ENCODE peak calls at places on chromosomes 13 and 19, in five cellular contexts. One of them, this sample, is unnamed. For H3K27me3 and H3K4me1, the result is how much of the 10 kb centered on the place peaks cover.

GRCh38 chr13:97141564-97142005 is 80.5 kb upstream of the MBNL2 start:
- DNase-seq in left ventricle myocardium inferior: no peak
- DNase-seq in sigmoid colon: peak
- DNase-seq in IMR-90: peak
- DNase-seq in tibial artery: no peak
- DNase-seq in this sample: no peak

GRCh38 chr13:73035660-73036059 is 23.1 kb upstream of the KLF5 start:
- DNase-seq in left ventricle myocardium inferior: no peak
- DNase-seq in sigmoid colon: no peak
- DNase-seq in IMR-90: no peak
- DNase-seq in tibial artery: no peak
- DNase-seq in this sample: no peak

GRCh38 chr19:50046649-50047503 is 21.1 kb downstream of the ZNF473 start:
- DNase-seq in left ventricle myocardium inferior: peak
- DNase-seq in sigmoid colon: peak
- DNase-seq in IMR-90: peak
- DNase-seq in tibial artery: no peak
- DNase-seq in this sample: no peak

GRCh38 chr19:51211833-51212232 is 13.0 kb upstream of the CD33 start:
- DNase-seq in left ventricle myocardium inferior: no peak
- DNase-seq in sigmoid colon: no peak
- DNase-seq in IMR-90: no peak
- DNase-seq in tibial artery: no peak
- DNase-seq in this sample: no peak

GRCh38 chr19:49361438-49362047 is 673 bp downstream of the TEAD2 start:
- DNase-seq in left ventricle myocardium inferior: peak
- DNase-seq in sigmoid colon: peak
- DNase-seq in IMR-90: peak
- DNase-seq in tibial artery: peak
- DNase-seq in this sample: peak

GRCh38 chr19:55256562-55257460 is 2.0 kb downstream of the PPP6R1 start:
- DNase-seq in left ventricle myocardium inferior: no peak
- DNase-seq in sigmoid colon: no peak
- DNase-seq in IMR-90: no peak
- DNase-seq in tibial artery: no peak
- DNase-seq in this sample: no peak

GRCh38 chr19:13154911-13155471 is 4.8 kb downstream of the IER2 start:
- DNase-seq in left ventricle myocardium inferior: peak
- DNase-seq in sigmoid colon: peak
- DNase-seq in IMR-90: peak
- DNase-seq in tibial artery: peak
- DNase-seq in this sample: peak

GRCh38 chr13:53206455-53206854 is 177.8 kb downstream of the OLFM4 start:
- DNase-seq in left ventricle myocardium inferior: no peak
- DNase-seq in sigmoid colon: no peak
- DNase-seq in IMR-90: no peak
- DNase-seq in tibial artery: no peak
- DNase-seq in this sample: no peak

GRCh38 chr19:43667524-43668405 is 2.2 kb downstream of the PLAUR start:
- DNase-seq in left ventricle myocardium inferior: peak
- DNase-seq in sigmoid colon: peak
- DNase-seq in IMR-90: peak
- DNase-seq in tibial artery: no peak
- DNase-seq in this sample: peak

GRCh38 chr13:40221460-40222201 is 444.8 kb downstream of the FOXO1 start:
- DNase-seq in left ventricle myocardium inferior: no peak
- DNase-seq in sigmoid colon: no peak
- DNase-seq in IMR-90: no peak
- DNase-seq in tibial artery: no peak
- DNase-seq in this sample: no peak

GRCh38 chr19:5515737-5516136 is 52.0 kb downstream of the TINCR start:
- DNase-seq in left ventricle myocardium inferior: no peak
- DNase-seq in sigmoid colon: no peak
- DNase-seq in IMR-90: no peak
- DNase-seq in tibial artery: no peak
- DNase-seq in this sample: no peak

GRCh38 chr19:28881616-28882015 is 331.3 kb downstream of the UQCRFS1 start:
- DNase-seq in left ventricle myocardium inferior: no peak
- DNase-seq in sigmoid colon: no peak
- DNase-seq in IMR-90: no peak
- DNase-seq in tibial artery: no peak
- DNase-seq in this sample: no peak

GRCh38 chr19:14411161-14411560 is 8.0 kb downstream of the DDX39A start:
- DNase-seq in left ventricle myocardium inferior: no peak
- DNase-seq in sigmoid colon: no peak
- DNase-seq in IMR-90: no peak
- DNase-seq in tibial artery: no peak
- DNase-seq in this sample: no peak

GRCh38 chr13:33870046-33870668 is 52.2 kb downstream of the RFC3 start:
- DNase-seq in left ventricle myocardium inferior: no peak
- DNase-seq in sigmoid colon: no peak
- DNase-seq in IMR-90: no peak
- DNase-seq in tibial artery: no peak
- DNase-seq in this sample: no peak

GRCh38 chr19:44882063-44882462 is 9.0 kb upstream of the TOMM40 start:
- DNase-seq in left ventricle myocardium inferior: no peak
- DNase-seq in sigmoid colon: no peak
- DNase-seq in IMR-90: no peak
- DNase-seq in tibial artery: no peak
- DNase-seq in this sample: no peak

GRCh38 chr19:44883962-44884361 is 7.1 kb upstream of the TOMM40 start:
- DNase-seq in left ventricle myocardium inferior: no peak
- DNase-seq in sigmoid colon: no peak
- DNase-seq in IMR-90: no peak
- DNase-seq in tibial artery: no peak
- DNase-seq in this sample: no peak

GRCh38 chr19:44887648-44888047 is 3.4 kb upstream of the TOMM40 start:
- DNase-seq in left ventricle myocardium inferior: no peak
- DNase-seq in sigmoid colon: no peak
- DNase-seq in IMR-90: no peak
- DNase-seq in tibial artery: no peak
- DNase-seq in this sample: no peak

GRCh38 chr19:44886141-44886540 is 4.9 kb upstream of the TOMM40 start:
- DNase-seq in left ventricle myocardium inferior: no peak
- DNase-seq in sigmoid colon: no peak
- DNase-seq in IMR-90: no peak
- DNase-seq in tibial artery: no peak
- DNase-seq in this sample: no peak

DNA sequence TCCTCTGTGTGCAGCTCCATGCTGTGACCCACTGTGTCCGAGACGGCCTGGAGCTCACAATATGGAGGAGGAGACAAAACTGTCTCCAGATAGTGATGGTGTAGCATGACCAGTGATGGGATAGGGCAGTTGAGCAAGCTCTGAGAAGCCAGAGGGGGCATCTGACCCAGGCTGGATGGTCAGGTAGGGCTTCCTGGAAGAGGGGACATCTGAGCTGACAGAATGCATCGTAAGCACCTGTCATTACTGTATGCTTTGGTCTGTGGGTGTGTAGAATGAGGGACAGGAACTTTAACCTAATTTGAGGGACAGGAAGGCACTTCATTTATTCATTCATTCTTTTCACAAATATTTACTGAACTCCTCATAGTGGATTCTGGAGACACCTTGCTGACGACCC is 6.5 kb upstream of the TOMM40 start:
- DNase-seq in left ventricle myocardium inferior: no peak
- DNase-seq in sigmoid colon: no peak
- DNase-seq in IMR-90: no peak
- DNase-seq in tibial artery: no peak
- DNase-seq in this sample: no peak
- H3K4me3 ChIP-seq in left ventricle myocardium inferior: no peak
- H3K4me3 ChIP-seq in sigmoid colon: no peak
- H3K4me3 ChIP-seq in IMR-90: no peak
- H3K4me3 ChIP-seq in tibial artery: no peak
- H3K4me3 ChIP-seq in this sample: no peak

DNA sequence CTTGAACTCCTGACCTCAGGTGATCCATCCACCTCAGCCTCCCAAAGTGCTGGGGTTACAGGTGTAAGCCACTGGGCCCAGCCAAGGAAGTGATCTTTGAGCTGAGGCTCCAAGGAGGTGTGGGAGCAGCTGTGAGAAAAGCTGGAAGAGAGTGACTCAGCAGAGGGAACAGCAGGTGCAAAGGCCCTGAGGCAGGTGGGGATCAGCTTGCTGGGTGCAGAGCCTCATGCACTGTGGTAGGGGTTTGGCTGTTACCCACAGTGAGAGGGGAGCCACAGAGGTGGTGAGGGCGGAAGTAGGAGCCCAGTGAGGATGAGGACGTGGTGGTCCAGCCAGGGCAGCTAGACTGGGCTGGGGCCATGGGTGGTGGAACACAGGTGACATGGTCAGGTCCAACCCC is 6.5 kb downstream of the NPAS1 start:
- DNase-seq in left ventricle myocardium inferior: no peak
- DNase-seq in sigmoid colon: no peak
- DNase-seq in IMR-90: no peak
- DNase-seq in tibial artery: no peak
- DNase-seq in this sample: no peak
- H3K27me3 ChIP-seq in left ventricle myocardium inferior: half or more
- H3K27me3 ChIP-seq in sigmoid colon: under half
- H3K27me3 ChIP-seq in IMR-90: under half
- H3K27me3 ChIP-seq in tibial artery: half or more
- H3K27me3 ChIP-seq in this sample: half or more

GRCh38 chr19:10748195-10748923 is 30.5 kb downstream of the DNM2 start:
- DNase-seq in left ventricle myocardium inferior: no peak
- DNase-seq in sigmoid colon: no peak
- DNase-seq in IMR-90: no peak
- DNase-seq in tibial artery: no peak
- DNase-seq in this sample: no peak
- H3K4me1 ChIP-seq in left ventricle myocardium inferior: half or more
- H3K4me1 ChIP-seq in sigmoid colon: under half
- H3K4me1 ChIP-seq in IMR-90: under half
- H3K4me1 ChIP-seq in tibial artery: half or more
- H3K4me1 ChIP-seq in this sample: half or more

DNA sequence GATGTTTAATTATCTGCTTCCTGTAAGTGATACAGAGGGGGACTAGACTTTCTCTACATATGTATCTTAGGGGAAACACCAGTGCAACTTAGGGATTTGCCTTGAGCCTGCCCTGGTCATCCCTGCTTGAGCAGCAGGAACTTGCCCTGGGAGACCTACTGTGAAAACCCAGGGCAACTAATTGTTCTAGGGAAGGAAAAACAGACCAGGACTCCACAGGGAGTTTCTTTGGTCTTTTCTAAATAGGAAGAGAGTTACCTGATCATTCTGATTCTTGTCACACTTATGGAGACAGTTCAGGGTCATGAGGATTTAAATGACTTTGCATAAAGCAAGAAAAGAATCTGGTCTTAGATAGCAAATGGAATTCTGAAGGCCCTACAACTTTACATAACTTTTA is 89.1 kb downstream of the WASF3 start:
- DNase-seq in left ventricle myocardium inferior: no peak
- DNase-seq in sigmoid colon: no peak
- DNase-seq in IMR-90: no peak
- DNase-seq in tibial artery: no peak
- DNase-seq in this sample: no peak
- H3K4me3 ChIP-seq in left ventricle myocardium inferior: no peak
- H3K4me3 ChIP-seq in sigmoid colon: no peak
- H3K4me3 ChIP-seq in IMR-90: no peak
- H3K4me3 ChIP-seq in tibial artery: no peak
- H3K4me3 ChIP-seq in this sample: no peak

GRCh38 chr13:112986470-112986869 is 17.5 kb downstream of the MCF2L start:
- DNase-seq in left ventricle myocardium inferior: no peak
- DNase-seq in sigmoid colon: no peak
- DNase-seq in IMR-90: no peak
- DNase-seq in tibial artery: no peak
- DNase-seq in this sample: no peak
- H3K27me3 ChIP-seq in left ventricle myocardium inferior: under half
- H3K27me3 ChIP-seq in sigmoid colon: under half
- H3K27me3 ChIP-seq in IMR-90: half or more
- H3K27me3 ChIP-seq in tibial artery: half or more
- H3K27me3 ChIP-seq in this sample: under half

DNA sequence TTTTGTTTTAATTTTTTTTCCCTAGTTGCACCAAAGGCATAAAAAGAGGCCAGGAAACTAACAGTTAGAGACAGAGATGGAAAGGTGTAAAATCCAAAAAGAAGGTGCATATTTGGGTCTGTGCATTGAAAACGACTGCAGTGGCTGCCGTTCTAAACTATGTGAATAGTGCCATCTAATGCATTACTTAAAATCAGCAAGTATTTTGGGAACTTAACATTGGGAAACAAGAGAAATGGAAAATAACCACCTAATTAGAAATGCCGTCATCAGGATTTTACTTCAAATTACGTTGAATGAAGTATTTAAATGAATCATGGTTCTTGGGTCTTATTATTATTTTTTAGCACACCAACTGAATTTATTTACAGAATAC is 189.5 kb upstream of the MIR17HG start:
- DNase-seq in left ventricle myocardium inferior: no peak
- DNase-seq in sigmoid colon: no peak
- DNase-seq in IMR-90: no peak
- DNase-seq in tibial artery: no peak
- DNase-seq in this sample: no peak
- H3K4me1 ChIP-seq in left ventricle myocardium inferior: under half
- H3K4me1 ChIP-seq in sigmoid colon: under half
- H3K4me1 ChIP-seq in IMR-90: under half
- H3K4me1 ChIP-seq in tibial artery: under half
- H3K4me1 ChIP-seq in this sample: under half